ENCODE peak calls at places on chromosomes 12 and 14, in six cellular contexts. H, C, A, D, V and P are unnamed samples.

GRCh38 chr14:22520235-22520634 is 68.8 kb downstream of the DAD1 start:
- DNase-seq in H (peak), V (no peak), A (no peak), C (peak), D (no peak), P (peak)

GRCh38 chr12:131711551-131712205 is 788 bp downstream of the SFSWAP start:
- DNase-seq in V (peak), C (no peak), A (peak), H (no peak), D (no peak), P (peak)

GRCh38 chr12:76197283-76197682 is 112.8 kb upstream of the NAP1L1 start:
- DNase-seq in C (no peak), V (no peak), D (no peak), H (no peak), A (no peak), P (no peak)

GRCh38 chr12:111687255-111687654 is 1.4 kb downstream of the ACAD10 start:
- DNase-seq in D (no peak), V (no peak), C (peak), A (no peak), H (no peak), P (peak)

GRCh38 chr14:22547948-22548750 is 40.9 kb downstream of the DAD1 start:
- DNase-seq in A (no peak), C (no peak), H (no peak), D (no peak), V (no peak), P (no peak)

GRCh38 chr12:84058136-84058535 is 854.5 kb downstream of the SLC6A15 start:
- DNase-seq in V (no peak), A (no peak), H (no peak), D (no peak), C (no peak), P (no peak)

GRCh38 chr12:89475203-89475990 is 49.2 kb downstream of the GALNT4 start:
- DNase-seq in V (no peak), D (no peak), H (peak), C (no peak), A (no peak), P (no peak)

GRCh38 chr12:111359231-111359913 is 9.5 kb downstream of the PHETA1 start:
- DNase-seq in D (no peak), A (no peak), H (peak), V (peak), C (peak), P (no peak)

GRCh38 chr12:67592228-67593011 is 56.1 kb upstream of the DYRK2 start:
- DNase-seq in C (peak), V (peak), D (no peak), H (peak), A (no peak), P (peak)

GRCh38 chr14:106562451-106562850 is 1036.1 kb downstream of the TMEM121 start:
- DNase-seq in A (no peak), V (no peak), H (no peak), C (no peak), D (no peak), P (no peak)

GRCh38 chr12:4775936-4776335 is 55.7 kb downstream of the GALNT8 start:
- DNase-seq in H (no peak), D (no peak), A (no peak), C (no peak), V (no peak), P (no peak)

GRCh38 chr12:112589275-112589674 is 170.5 kb downstream of the PTPN11 start:
- DNase-seq in H (no peak), C (no peak), A (no peak), V (no peak), D (no peak), P (no peak)

GRCh38 chr14:101960225-101960624 is 4.1 kb upstream of the DYNC1H1 start:
- DNase-seq in A (no peak), D (peak), C (no peak), H (peak), V (peak), P (no peak)

GRCh38 chr12:132151766-132152410 is 7.6 kb downstream of the NOC4L start:
- DNase-seq in D (no peak), C (no peak), A (no peak), V (no peak), H (no peak), P (no peak)

GRCh38 chr14:25050494-25051170 is 685 bp upstream of the STXBP6 start:
- DNase-seq in D (no peak), A (no peak), C (peak), V (no peak), H (peak), P (peak)

GRCh38 chr12:127293507-127294310 is 973.3 kb upstream of the TMEM132C start:
- DNase-seq in V (peak), A (peak), D (peak), C (peak), H (peak), P (peak)

GRCh38 chr12:61870658-61871559 is 389.3 kb upstream of the USP15 start:
- DNase-seq in V (peak), D (no peak), C (peak), H (no peak), A (no peak), P (no peak)

GRCh38 chr12:3367750-3368444 is 123.1 kb upstream of the PRMT8 start:
- DNase-seq in H (no peak), D (no peak), A (no peak), V (no peak), C (no peak), P (no peak)

GRCh38 chr14:92684801-92685560 is 63.4 kb downstream of the LGMN start:
- DNase-seq in V (no peak), A (no peak), H (no peak), C (no peak), D (no peak), P (no peak)

GRCh38 chr12:21656931-21657335 is 709 bp downstream of the LDHB start:
- DNase-seq in V (peak), C (peak), H (peak), D (peak), A (peak), P (peak)

GRCh38 chr14:23020143-23021128 is 10.5 kb upstream of the C14orf93 start:
- DNase-seq in D (no peak), V (no peak), A (no peak), H (no peak), C (no peak), P (no peak)

GRCh38 chr12:47004634-47005033 is 74.8 kb upstream of the PCED1B start:
- DNase-seq in A (peak), C (no peak), V (no peak), H (no peak), D (no peak), P (no peak)

GRCh38 chr12:69616025-69616424 is 5.3 kb upstream of the LRRC10 start:
- DNase-seq in A (no peak), D (no peak), C (no peak), H (no peak), V (no peak), P (no peak)

GRCh38 chr14:73789996-73790581 is 61.5 kb upstream of the PTGR2 start:
- DNase-seq in V (no peak), H (peak), A (peak), C (peak), D (no peak), P (peak)

GRCh38 chr14:91253795-91254323 is 9.4 kb upstream of the GPR68 start:
- DNase-seq in H (no peak), C (no peak), D (no peak), A (no peak), V (peak), P (no peak)